ENCODE peak calls at places on chromosomes 4 and X, in four cellular contexts. D, V, M and Q are unnamed samples.

GRCh38 chr4:68465058-68465457 is 17.8 kb downstream of the TMPRSS11E start:
- DNase-seq in D (no peak), V (no peak), M (no peak), Q (no peak)

GRCh38 chr4:139841464-139842195 is 176.0 kb downstream of the MGST2 start:
- DNase-seq in D (no peak), V (no peak), M (no peak), Q (no peak)

GRCh38 chr4:88737304-88738015 is 39.8 kb upstream of the NAP1L5 start:
- DNase-seq in D (no peak), V (no peak), M (no peak), Q (peak)

GRCh38 chr4:137535718-137536117 is 3.4 kb upstream of the PCDH18 start:
- DNase-seq in D (no peak), V (no peak), M (no peak), Q (no peak)

GRCh38 chr4:970046-970745 is 3.2 kb downstream of the DGKQ start:
- DNase-seq in D (no peak), V (no peak), M (no peak), Q (peak)

GRCh38 chr4:42492977-42493376 is 95.7 kb downstream of the SHISA3 start:
- DNase-seq in D (no peak), V (no peak), M (no peak), Q (no peak)

GRCh38 chrX:41705680-41706374 is 17.1 kb downstream of the GPR34 start:
- DNase-seq in D (peak), V (no peak), M (no peak), Q (no peak)

GRCh38 chr4:156169011-156169410 is 215.3 kb upstream of the CTSO start:
- DNase-seq in D (peak), V (peak), M (no peak), Q (no peak)

GRCh38 chr4:25513814-25514213 is 136.8 kb downstream of the ANAPC4 start:
- DNase-seq in D (no peak), V (no peak), M (no peak), Q (no peak)

GRCh38 chr4:2809610-2810180 is 16.8 kb downstream of the SH3BP2 start:
- DNase-seq in D (no peak), V (no peak), M (no peak), Q (no peak)

GRCh38 chr4:129092636-129093172 is 635 bp downstream of the SCLT1 start:
- DNase-seq in D (peak), V (no peak), M (no peak), Q (no peak)

GRCh38 chr4:61773655-61774245 is 573.6 kb downstream of the ADGRL3 start:
- DNase-seq in D (no peak), V (no peak), M (no peak), Q (no peak)

GRCh38 chr4:148311493-148311892 is 130.7 kb downstream of the NR3C2 start:
- DNase-seq in D (no peak), V (no peak), M (no peak), Q (no peak)

GRCh38 chrX:2967998-2968909 is 38.1 kb upstream of the ARSH start:
- DNase-seq in D (no peak), V (peak), M (no peak), Q (no peak)

GRCh38 chr4:67522851-67523671 is 22.2 kb downstream of the CENPC start:
- DNase-seq in D (peak), V (no peak), M (no peak), Q (no peak)

GRCh38 chr4:137693641-137694040 is 161.3 kb upstream of the PCDH18 start:
- DNase-seq in D (no peak), V (no peak), M (no peak), Q (no peak)

GRCh38 chr4:144463236-144463635 is 182.7 kb upstream of the HHIP start:
- DNase-seq in D (no peak), V (no peak), M (no peak), Q (no peak)

GRCh38 chrX:138946941-138947340 is 235.4 kb upstream of the FGF13 start:
- DNase-seq in D (no peak), V (no peak), M (no peak), Q (no peak)

GRCh38 chr4:155666701-155667537 is at the start of gene GUCY1A1:
- DNase-seq in D (no peak), V (no peak), M (no peak), Q (no peak)

GRCh38 chr4:89800527-89801103 is 36.3 kb downstream of the SNCA start:
- DNase-seq in D (no peak), V (peak), M (no peak), Q (no peak)

GRCh38 chrX:2735270-2735669 is 16.6 kb upstream of the XG start:
- DNase-seq in D (no peak), V (no peak), M (no peak), Q (no peak)

GRCh38 chr4:123844374-123844773 is 447.8 kb downstream of the SPRY1 start:
- DNase-seq in D (no peak), V (no peak), M (no peak), Q (no peak)

GRCh38 chr4:187251896-187252295 is 528.2 kb upstream of the FAT1 start:
- DNase-seq in D (peak), V (no peak), M (no peak), Q (no peak)

GRCh38 chr4:37434469-37434868 is 189.9 kb downstream of the NWD2 start:
- DNase-seq in D (no peak), V (no peak), M (no peak), Q (no peak)